ENCODE peak calls at places on chromosomes 12 and 14, in six cellular contexts. X, C, J, B, M and Q are unnamed samples. For H3K4me1, the result is how much of the 10 kb centered on the place peaks cover.

GRCh38 chr12:42299392-42300308 is 26.2 kb downstream of the ZCRB1 start:
- DNase-seq in X (no peak), C (no peak), J (no peak), B (no peak), M (no peak), Q (no peak)

GRCh38 chr14:74019743-74020142 is 594 bp downstream of the BBOF1 start:
- DNase-seq in X (no peak), C (no peak), J (no peak), B (no peak), M (no peak), Q (no peak)

GRCh38 chr12:88579572-88579940 is 715 bp downstream of the KITLG start:
- DNase-seq in X (no peak), C (peak), J (no peak), B (peak), M (peak), Q (peak)

GRCh38 chr14:49982522-49982951 is 89.7 kb downstream of the ARF6 start:
- DNase-seq in X (no peak), C (no peak), J (no peak), B (no peak), M (no peak), Q (no peak)

GRCh38 chr12:114694436-114695304 is 10.7 kb upstream of the TBX3 start:
- DNase-seq in X (no peak), C (no peak), J (no peak), B (no peak), M (no peak), Q (no peak)

GRCh38 chr12:130184531-130185090 is 22.3 kb downstream of the FZD10 start:
- DNase-seq in X (no peak), C (no peak), J (no peak), B (no peak), M (no peak), Q (no peak)

GRCh38 chr14:90039253-90040010 is 22.4 kb upstream of the KCNK13 start:
- DNase-seq in X (no peak), C (no peak), J (no peak), B (no peak), M (no peak), Q (no peak)

GRCh38 chr12:5964913-5965900 is 20.1 kb upstream of the ANO2 start:
- DNase-seq in X (no peak), C (no peak), J (peak), B (no peak), M (no peak), Q (no peak)

GRCh38 chr12:90974286-90974685 is 19.3 kb upstream of the CCER1 start:
- DNase-seq in X (no peak), C (no peak), J (no peak), B (no peak), M (no peak), Q (no peak)

GRCh38 chr12:130981156-130981789 is 27.6 kb downstream of the ADGRD1 start:
- DNase-seq in X (no peak), C (no peak), J (no peak), B (no peak), M (no peak), Q (no peak)

GRCh38 chr12:2198088-2198501 is 145.3 kb downstream of the CACNA1C start:
- DNase-seq in X (no peak), C (no peak), J (no peak), B (no peak), M (no peak), Q (peak)

GRCh38 chr14:106872619-106873446 is 1346.5 kb downstream of the TMEM121 start:
- DNase-seq in X (peak), C (no peak), J (no peak), B (peak), M (peak), Q (peak)

GRCh38 chr14:30195946-30196345 is 268.3 kb upstream of the PRKD1 start:
- DNase-seq in X (no peak), C (no peak), J (no peak), B (no peak), M (no peak), Q (no peak)

GRCh38 chr14:71908141-71908540 is 24.1 kb upstream of the RGS6 start:
- DNase-seq in X (no peak), C (no peak), J (peak), B (no peak), M (no peak), Q (no peak)

GRCh38 chr14:104254735-104255400 is 116.5 kb downstream of the KIF26A start:
- DNase-seq in X (no peak), C (no peak), J (no peak), B (no peak), M (no peak), Q (no peak)

GRCh38 chr14:64611358-64612020 is 61.7 kb downstream of the PPP1R36 start:
- DNase-seq in X (no peak), C (no peak), J (no peak), B (no peak), M (no peak), Q (no peak)

DNA sequence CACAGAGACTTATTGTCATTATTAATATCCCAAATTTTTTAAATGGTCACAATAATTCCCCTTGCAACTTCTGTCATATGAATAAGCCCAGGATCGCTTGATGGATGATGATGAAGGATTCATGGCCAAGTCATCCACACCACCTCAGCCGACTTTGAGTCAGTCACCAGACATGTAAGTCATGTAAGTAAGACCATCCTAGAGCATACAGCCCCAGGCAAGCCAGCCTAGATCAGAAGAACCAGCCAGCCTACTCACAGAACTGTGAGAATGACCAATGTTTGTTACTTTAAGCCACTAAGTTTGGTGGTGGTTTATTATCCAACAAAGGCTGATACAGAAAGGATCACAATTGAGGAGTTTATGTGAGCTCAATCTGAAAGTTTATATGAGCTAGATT is 341.8 kb downstream of the NRXN3 start:
- DNase-seq in X (no peak), C (no peak), J (peak), B (no peak), M (no peak), Q (no peak)
- H3K4me1 ChIP-seq in X (under half), C (under half), J (under half), B (under half), M (under half), Q (under half)

DNA sequence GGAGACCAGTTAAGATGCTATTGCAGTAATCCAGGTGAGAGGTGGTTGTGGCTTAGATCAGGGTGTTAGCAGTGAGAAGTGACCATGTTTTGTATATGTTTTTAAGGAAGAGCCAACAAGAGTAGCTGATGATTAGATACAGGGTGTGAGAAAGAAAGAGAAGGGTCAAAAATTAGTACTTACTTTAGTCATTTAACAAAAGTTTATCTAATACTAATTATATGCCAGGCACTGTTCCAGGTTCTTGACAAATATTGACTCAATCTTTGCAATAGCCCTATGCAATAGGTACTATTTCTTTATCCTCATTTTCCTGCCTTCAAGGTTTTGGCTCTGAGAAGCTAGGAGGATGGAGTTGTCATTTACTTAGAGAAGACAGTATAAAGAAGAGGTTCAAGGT is 70.2 kb downstream of the SSPN start:
- DNase-seq in X (no peak), C (no peak), J (no peak), B (no peak), M (no peak), Q (no peak)
- TF ChIP-seq POLR2A in X (no peak), C (no peak), J (no peak), B (no peak), M (no peak), Q (no peak)

GRCh38 chr12:49706351-49707126 is 666 bp downstream of the FMNL3 start:
- DNase-seq in X (peak), C (peak), J (no peak), B (peak), M (peak), Q (peak)
- H3K4me1 ChIP-seq in X (under half), C (under half), J (under half), B (under half), M (under half), Q (half or more)

GRCh38 chr12:54413284-54414190 is 5.5 kb downstream of the ITGA5 start:
- DNase-seq in X (no peak), C (no peak), J (no peak), B (no peak), M (no peak), Q (peak)
- TF ChIP-seq POLR2A in X (no peak), C (no peak), J (no peak), B (no peak), M (no peak), Q (no peak)

DNA sequence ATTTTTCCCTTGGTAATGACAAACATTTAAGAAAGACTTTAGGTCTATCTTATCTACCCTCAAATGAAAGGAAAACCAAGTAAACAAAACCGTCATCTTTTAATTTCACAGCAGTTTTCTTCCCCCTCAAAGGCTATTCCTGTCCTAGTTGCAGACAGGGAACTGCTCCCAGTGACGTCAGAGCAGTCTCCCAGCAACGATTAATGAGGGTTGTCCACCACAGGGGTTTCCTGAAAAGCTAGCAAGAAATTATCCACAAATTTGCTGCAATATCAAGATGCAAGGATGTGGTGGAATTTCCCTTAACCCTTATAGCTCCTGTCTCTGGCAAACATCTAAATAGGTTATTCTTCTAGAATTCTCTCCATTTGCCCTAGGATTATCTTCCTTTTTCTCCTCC is 89.1 kb upstream of the STAC3 start:
- DNase-seq in X (peak), C (no peak), J (no peak), B (peak), M (peak), Q (no peak)
- H3K4me1 ChIP-seq in X (under half), C (under half), J (under half), B (under half), M (under half), Q (under half)

DNA sequence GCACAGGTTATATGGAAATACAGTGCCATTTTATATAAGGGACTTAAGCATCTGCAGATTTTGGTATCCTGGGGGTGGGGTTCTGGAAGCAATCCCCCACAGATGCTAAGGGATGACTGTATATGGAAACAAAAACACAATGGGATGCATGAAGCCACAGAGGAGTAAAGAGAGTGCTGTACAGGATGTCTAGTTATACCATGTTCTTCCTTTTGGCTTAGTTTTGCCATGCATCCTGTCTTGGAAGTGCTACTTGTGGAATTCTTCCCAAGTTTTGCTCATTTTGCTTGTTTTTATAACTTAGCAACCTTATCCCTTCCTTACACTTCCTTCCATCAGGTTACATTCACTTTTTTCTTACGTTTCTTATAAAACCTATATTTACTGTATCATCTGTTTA is 55.6 kb downstream of the TRMT5 start:
- DNase-seq in X (no peak), C (no peak), J (no peak), B (no peak), M (no peak), Q (no peak)
- TF ChIP-seq POLR2A in X (no peak), C (no peak), J (no peak), B (no peak), M (no peak), Q (no peak)

GRCh38 chr14:99576761-99577705 is 27.0 kb downstream of the CCDC85C start:
- DNase-seq in X (no peak), C (no peak), J (no peak), B (peak), M (no peak), Q (no peak)

GRCh38 chr14:99575043-99576023 is 28.7 kb downstream of the CCDC85C start:
- DNase-seq in X (peak), C (no peak), J (no peak), B (peak), M (no peak), Q (peak)

GRCh38 chr14:99574099-99574880 is 29.7 kb downstream of the CCDC85C start:
- DNase-seq in X (no peak), C (peak), J (no peak), B (peak), M (peak), Q (peak)

GRCh38 chr14:99578541-99579044 is 25.4 kb downstream of the CCDC85C start:
- DNase-seq in X (no peak), C (no peak), J (no peak), B (peak), M (no peak), Q (peak)

GRCh38 chr14:99576304-99576703 is 27.7 kb downstream of the CCDC85C start:
- DNase-seq in X (no peak), C (no peak), J (no peak), B (no peak), M (no peak), Q (no peak)
- H3K4me1 ChIP-seq in X (half or more), C (under half), J (half or more), B (half or more), M (half or more), Q (half or more)

GRCh38 chr14:91227183-91227628 is 17.3 kb downstream of the GPR68 start:
- DNase-seq in X (no peak), C (no peak), J (no peak), B (no peak), M (no peak), Q (no peak)

GRCh38 chr14:91229005-91229382 is 15.5 kb downstream of the GPR68 start:
- DNase-seq in X (no peak), C (no peak), J (no peak), B (no peak), M (no peak), Q (no peak)

GRCh38 chr14:91229743-91230200 is 14.7 kb downstream of the GPR68 start:
- DNase-seq in X (no peak), C (no peak), J (no peak), B (no peak), M (no peak), Q (no peak)

GRCh38 chr14:91230363-91231035 is 14.0 kb downstream of the GPR68 start:
- DNase-seq in X (no peak), C (no peak), J (no peak), B (no peak), M (no peak), Q (no peak)

GRCh38 chr14:91228112-91229004 is 16.1 kb downstream of the GPR68 start:
- DNase-seq in X (peak), C (no peak), J (no peak), B (no peak), M (no peak), Q (no peak)
- TF ChIP-seq POLR2A in X (no peak), C (no peak), J (no peak), B (no peak), M (no peak), Q (no peak)